ENCODE peak calls at places on chromosomes 5 and 9, in five cellular contexts. One of them, this sample, is unnamed.

GRCh38 chr5:82351754-82352145 is 73.6 kb upstream of the RPS23 start:
- DNase-seq in WERI-Rb-1: no peak
- DNase-seq in heart left ventricle: no peak
- DNase-seq in WTC11: no peak
- DNase-seq in mucosa of descending colon: peak
- DNase-seq in this sample: peak

GRCh38 chr9:107948086-107948485 is 458.5 kb upstream of the KLF4 start:
- DNase-seq in WERI-Rb-1: no peak
- DNase-seq in heart left ventricle: no peak
- DNase-seq in WTC11: no peak
- DNase-seq in mucosa of descending colon: no peak
- DNase-seq in this sample: no peak

GRCh38 chr9:129656795-129657390 is 8.6 kb upstream of the PRRX2 start:
- DNase-seq in WERI-Rb-1: no peak
- DNase-seq in heart left ventricle: no peak
- DNase-seq in WTC11: no peak
- DNase-seq in mucosa of descending colon: no peak
- DNase-seq in this sample: no peak

GRCh38 chr5:159163700-159164044 is 45.7 kb downstream of the RNF145 start:
- DNase-seq in WERI-Rb-1: no peak
- DNase-seq in heart left ventricle: no peak
- DNase-seq in WTC11: no peak
- DNase-seq in mucosa of descending colon: no peak
- DNase-seq in this sample: no peak

GRCh38 chr9:122340161-122340560 is 30.7 kb upstream of the PTGS1 start:
- DNase-seq in WERI-Rb-1: no peak
- DNase-seq in heart left ventricle: no peak
- DNase-seq in WTC11: no peak
- DNase-seq in mucosa of descending colon: no peak
- DNase-seq in this sample: no peak

GRCh38 chr9:85610074-85610855 is 131.5 kb downstream of the AGTPBP1 start:
- DNase-seq in WERI-Rb-1: peak
- DNase-seq in heart left ventricle: no peak
- DNase-seq in WTC11: peak
- DNase-seq in mucosa of descending colon: peak
- DNase-seq in this sample: peak

GRCh38 chr5:39016587-39017275 is 57.5 kb downstream of the RICTOR start:
- DNase-seq in WERI-Rb-1: no peak
- DNase-seq in heart left ventricle: no peak
- DNase-seq in WTC11: no peak
- DNase-seq in mucosa of descending colon: no peak
- DNase-seq in this sample: no peak

GRCh38 chr5:83492331-83492730 is 20.8 kb downstream of the VCAN start:
- DNase-seq in WERI-Rb-1: no peak
- DNase-seq in heart left ventricle: no peak
- DNase-seq in WTC11: no peak
- DNase-seq in mucosa of descending colon: no peak
- DNase-seq in this sample: no peak

GRCh38 chr5:63346451-63346850 is 615.8 kb downstream of the HTR1A start:
- DNase-seq in WERI-Rb-1: no peak
- DNase-seq in heart left ventricle: no peak
- DNase-seq in WTC11: no peak
- DNase-seq in mucosa of descending colon: no peak
- DNase-seq in this sample: no peak

GRCh38 chr9:28770827-28771226 is 1197.5 kb upstream of the C9orf72 start:
- DNase-seq in WERI-Rb-1: no peak
- DNase-seq in heart left ventricle: no peak
- DNase-seq in WTC11: no peak
- DNase-seq in mucosa of descending colon: no peak
- DNase-seq in this sample: no peak

GRCh38 chr5:60516688-60517087 is 183.3 kb downstream of the DEPDC1B start:
- DNase-seq in WERI-Rb-1: no peak
- DNase-seq in heart left ventricle: no peak
- DNase-seq in WTC11: peak
- DNase-seq in mucosa of descending colon: no peak
- DNase-seq in this sample: no peak

GRCh38 chr9:37936965-37937364 is 33.0 kb upstream of the SLC25A51 start:
- DNase-seq in WERI-Rb-1: peak
- DNase-seq in heart left ventricle: peak
- DNase-seq in WTC11: no peak
- DNase-seq in mucosa of descending colon: no peak
- DNase-seq in this sample: no peak

GRCh38 chr5:142551242-142552067 is 134.4 kb downstream of the FGF1 start:
- DNase-seq in WERI-Rb-1: peak
- DNase-seq in heart left ventricle: peak
- DNase-seq in WTC11: peak
- DNase-seq in mucosa of descending colon: peak
- DNase-seq in this sample: no peak

GRCh38 chr9:127794001-127794791 is 8.4 kb downstream of the CDK9 start:
- DNase-seq in WERI-Rb-1: no peak
- DNase-seq in heart left ventricle: no peak
- DNase-seq in WTC11: no peak
- DNase-seq in mucosa of descending colon: no peak
- DNase-seq in this sample: no peak

GRCh38 chr9:126459965-126460843 is 133.6 kb downstream of the MVB12B start:
- DNase-seq in WERI-Rb-1: no peak
- DNase-seq in heart left ventricle: no peak
- DNase-seq in WTC11: no peak
- DNase-seq in mucosa of descending colon: no peak
- DNase-seq in this sample: no peak

GRCh38 chr9:7403839-7404238 is 395.7 kb downstream of the DMAC1 start:
- DNase-seq in WERI-Rb-1: no peak
- DNase-seq in heart left ventricle: no peak
- DNase-seq in WTC11: no peak
- DNase-seq in mucosa of descending colon: no peak
- DNase-seq in this sample: no peak

GRCh38 chr5:172874647-172875371 is 40.8 kb downstream of the ERGIC1 start:
- DNase-seq in WERI-Rb-1: no peak
- DNase-seq in heart left ventricle: no peak
- DNase-seq in WTC11: no peak
- DNase-seq in mucosa of descending colon: no peak
- DNase-seq in this sample: no peak

GRCh38 chr9:81103597-81104471 is 585.5 kb downstream of the TLE1 start:
- DNase-seq in WERI-Rb-1: no peak
- DNase-seq in heart left ventricle: no peak
- DNase-seq in WTC11: no peak
- DNase-seq in mucosa of descending colon: no peak
- DNase-seq in this sample: no peak

GRCh38 chr5:56185777-56186311 is 47.3 kb downstream of the ANKRD55 start:
- DNase-seq in WERI-Rb-1: no peak
- DNase-seq in heart left ventricle: no peak
- DNase-seq in WTC11: no peak
- DNase-seq in mucosa of descending colon: no peak
- DNase-seq in this sample: no peak

DNA sequence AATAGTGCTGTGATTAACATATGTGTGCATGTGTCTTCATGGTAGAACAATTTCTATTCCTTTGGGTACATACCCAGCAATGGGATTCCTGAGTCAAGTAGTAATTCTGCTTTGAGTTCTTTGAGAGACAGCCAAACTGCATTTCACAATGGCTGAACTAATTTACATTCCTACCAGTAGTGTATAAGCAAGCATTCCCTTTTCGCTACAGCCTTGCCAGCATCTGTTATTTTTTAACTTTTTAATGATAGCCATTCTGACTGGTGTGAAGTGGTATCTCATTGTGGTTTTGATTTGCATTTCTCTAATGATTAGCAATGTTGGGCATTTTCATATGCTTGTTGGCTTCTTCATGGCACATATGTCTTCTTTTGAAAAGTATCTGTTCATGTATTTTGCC is 308.5 kb downstream of the ARRDC3 start:
- DNase-seq in WERI-Rb-1: no peak
- DNase-seq in heart left ventricle: no peak
- DNase-seq in WTC11: no peak
- DNase-seq in mucosa of descending colon: no peak
- DNase-seq in this sample: no peak
- TF ChIP-seq CTCF in WERI-Rb-1: no peak
- TF ChIP-seq CTCF in heart left ventricle: no peak
- TF ChIP-seq CTCF in WTC11: no peak
- TF ChIP-seq CTCF in mucosa of descending colon: no peak
- TF ChIP-seq CTCF in this sample: no peak

DNA sequence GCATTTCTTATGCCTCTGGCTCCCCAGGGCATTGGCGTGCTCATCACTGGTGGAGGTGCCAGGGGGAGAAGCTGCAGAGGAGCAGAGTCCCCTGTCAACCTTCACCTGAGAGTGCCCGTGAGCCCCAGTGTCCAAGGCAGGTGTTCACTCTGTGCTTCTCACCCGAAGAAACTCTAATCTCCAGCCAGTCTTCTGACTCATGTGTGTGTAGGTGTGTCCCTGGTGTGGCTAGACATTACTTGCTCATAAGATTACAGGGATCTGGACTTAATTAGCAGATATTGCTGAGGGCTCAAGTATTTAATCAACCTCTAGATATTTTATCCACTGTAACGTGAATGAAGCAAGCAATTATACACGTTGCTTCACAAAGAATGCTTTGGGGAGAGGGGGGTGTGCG is 72.5 kb downstream of the MED10 start:
- DNase-seq in WERI-Rb-1: no peak
- DNase-seq in heart left ventricle: no peak
- DNase-seq in WTC11: no peak
- DNase-seq in mucosa of descending colon: no peak
- DNase-seq in this sample: no peak
- TF ChIP-seq CTCF in WERI-Rb-1: no peak
- TF ChIP-seq CTCF in heart left ventricle: no peak
- TF ChIP-seq CTCF in WTC11: no peak
- TF ChIP-seq CTCF in mucosa of descending colon: no peak
- TF ChIP-seq CTCF in this sample: no peak

GRCh38 chr9:131027872-131028179 is 18.9 kb downstream of the LAMC3 start:
- DNase-seq in WERI-Rb-1: no peak
- DNase-seq in heart left ventricle: no peak
- DNase-seq in WTC11: no peak
- DNase-seq in mucosa of descending colon: no peak
- DNase-seq in this sample: no peak
- TF ChIP-seq CTCF in WERI-Rb-1: no peak
- TF ChIP-seq CTCF in heart left ventricle: no peak
- TF ChIP-seq CTCF in WTC11: no peak
- TF ChIP-seq CTCF in mucosa of descending colon: no peak
- TF ChIP-seq CTCF in this sample: no peak

GRCh38 chr5:178644826-178645545 is 18.1 kb upstream of the CLK4 start:
- DNase-seq in WERI-Rb-1: no peak
- DNase-seq in heart left ventricle: no peak
- DNase-seq in WTC11: no peak
- DNase-seq in mucosa of descending colon: no peak
- DNase-seq in this sample: no peak

GRCh38 chr5:178637356-178638069 is 10.7 kb upstream of the CLK4 start:
- DNase-seq in WERI-Rb-1: no peak
- DNase-seq in heart left ventricle: no peak
- DNase-seq in WTC11: no peak
- DNase-seq in mucosa of descending colon: no peak
- DNase-seq in this sample: no peak

GRCh38 chr5:178641711-178642110 is 14.9 kb upstream of the CLK4 start:
- DNase-seq in WERI-Rb-1: no peak
- DNase-seq in heart left ventricle: no peak
- DNase-seq in WTC11: no peak
- DNase-seq in mucosa of descending colon: no peak
- DNase-seq in this sample: no peak

GRCh38 chr5:178640331-178641045 is 13.6 kb upstream of the CLK4 start:
- DNase-seq in WERI-Rb-1: no peak
- DNase-seq in heart left ventricle: no peak
- DNase-seq in WTC11: no peak
- DNase-seq in mucosa of descending colon: no peak
- DNase-seq in this sample: no peak

GRCh38 chr5:178642351-178642909 is 15.6 kb upstream of the CLK4 start:
- DNase-seq in WERI-Rb-1: no peak
- DNase-seq in heart left ventricle: no peak
- DNase-seq in WTC11: no peak
- DNase-seq in mucosa of descending colon: no peak
- DNase-seq in this sample: no peak
- TF ChIP-seq CTCF in WERI-Rb-1: no peak
- TF ChIP-seq CTCF in heart left ventricle: no peak
- TF ChIP-seq CTCF in WTC11: no peak
- TF ChIP-seq CTCF in mucosa of descending colon: no peak
- TF ChIP-seq CTCF in this sample: no peak

GRCh38 chr9:124342402-124342945 is 72.8 kb downstream of the PSMB7 start:
- DNase-seq in WERI-Rb-1: no peak
- DNase-seq in heart left ventricle: no peak
- DNase-seq in WTC11: no peak
- DNase-seq in mucosa of descending colon: no peak
- DNase-seq in this sample: peak

GRCh38 chr9:124343533-124344290 is 71.5 kb downstream of the PSMB7 start:
- DNase-seq in WERI-Rb-1: peak
- DNase-seq in heart left ventricle: no peak
- DNase-seq in WTC11: no peak
- DNase-seq in mucosa of descending colon: no peak
- DNase-seq in this sample: no peak

GRCh38 chr9:124341455-124342170 is 73.6 kb downstream of the PSMB7 start:
- DNase-seq in WERI-Rb-1: no peak
- DNase-seq in heart left ventricle: no peak
- DNase-seq in WTC11: no peak
- DNase-seq in mucosa of descending colon: no peak
- DNase-seq in this sample: peak

GRCh38 chr9:124344291-124345050 is 70.8 kb downstream of the PSMB7 start:
- DNase-seq in WERI-Rb-1: no peak
- DNase-seq in heart left ventricle: no peak
- DNase-seq in WTC11: no peak
- DNase-seq in mucosa of descending colon: no peak
- DNase-seq in this sample: no peak

DNA sequence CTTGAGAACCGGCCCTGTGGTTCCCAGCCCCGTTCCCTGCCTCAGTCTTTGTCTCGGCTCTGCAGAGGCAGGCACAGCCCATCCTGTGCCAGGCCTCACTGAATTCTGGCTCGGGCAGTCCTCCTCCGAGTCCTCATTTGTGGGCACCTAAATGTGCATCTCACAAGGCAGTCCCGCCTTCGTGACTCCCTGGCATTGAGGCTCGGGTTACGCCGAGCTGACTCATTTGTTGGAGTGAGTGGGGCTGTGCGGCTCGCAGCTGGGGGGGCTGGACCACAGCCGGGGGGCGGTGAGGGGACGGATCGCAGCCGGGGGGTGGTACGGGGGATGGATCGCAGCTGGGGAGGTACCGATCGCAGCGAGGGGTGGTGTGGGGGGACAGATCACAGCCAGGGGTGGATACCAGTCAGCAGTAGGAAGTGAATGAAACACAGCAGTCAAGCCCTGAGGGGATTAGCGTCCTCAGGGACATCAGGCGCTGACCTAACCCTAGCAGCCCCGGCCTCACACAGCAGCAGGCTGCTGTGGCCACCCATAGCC is 72.2 kb downstream of the PSMB7 start:
- DNase-seq in WERI-Rb-1: peak
- DNase-seq in heart left ventricle: peak
- DNase-seq in WTC11: no peak
- DNase-seq in mucosa of descending colon: peak
- DNase-seq in this sample: no peak
- TF ChIP-seq CTCF in WERI-Rb-1: no peak
- TF ChIP-seq CTCF in heart left ventricle: no peak
- TF ChIP-seq CTCF in WTC11: no peak
- TF ChIP-seq CTCF in mucosa of descending colon: no peak
- TF ChIP-seq CTCF in this sample: no peak

DNA sequence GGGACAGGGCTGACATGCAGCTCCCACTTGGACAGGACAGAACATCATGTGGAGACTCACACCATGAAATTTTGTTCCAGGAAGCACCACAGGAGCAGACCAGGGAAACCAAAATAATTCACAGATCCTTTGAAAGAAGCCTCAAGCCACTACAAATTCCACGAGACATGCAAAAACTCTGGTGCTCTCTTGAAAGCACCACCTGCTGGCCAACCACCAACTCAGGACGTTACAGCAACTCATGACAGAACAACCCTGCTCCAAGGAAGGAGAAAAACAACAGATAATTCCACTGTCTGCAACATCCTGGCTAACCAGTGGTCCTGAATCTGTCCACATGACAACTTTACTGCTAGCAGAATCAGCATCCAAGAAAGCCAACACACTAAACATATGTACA is 516.0 kb downstream of the SPATA31D1 start:
- DNase-seq in WERI-Rb-1: no peak
- DNase-seq in heart left ventricle: no peak
- DNase-seq in WTC11: no peak
- DNase-seq in mucosa of descending colon: no peak
- DNase-seq in this sample: no peak
- TF ChIP-seq CTCF in WERI-Rb-1: no peak
- TF ChIP-seq CTCF in heart left ventricle: no peak
- TF ChIP-seq CTCF in WTC11: no peak
- TF ChIP-seq CTCF in mucosa of descending colon: no peak
- TF ChIP-seq CTCF in this sample: no peak

This sample was measured in GM13977.